ENCODE peak calls at places on chromosomes 13 and 19, in four cellular contexts. Q, D, W and H are unnamed samples.

GRCh38 chr19:21451187-21451586 is 54.2 kb upstream of the ZNF429 start:
- DNase-seq in Q (no peak), D (no peak), W (no peak), H (no peak)

GRCh38 chr13:46345400-46345799 is 41.7 kb downstream of the RUBCNL start:
- DNase-seq in Q (no peak), D (no peak), W (no peak), H (no peak)

GRCh38 chr19:35383536-35383935 is 12.7 kb downstream of the GPR42 start:
- DNase-seq in Q (no peak), D (no peak), W (no peak), H (no peak)

GRCh38 chr13:39835253-39835652 is 179.8 kb downstream of the COG6 start:
- DNase-seq in Q (no peak), D (no peak), W (no peak), H (no peak)

GRCh38 chr13:44523176-44524017 is 52.7 kb downstream of the TSC22D1 start:
- DNase-seq in Q (peak), D (no peak), W (no peak), H (peak)

GRCh38 chr13:78736142-78736541 is 77.2 kb upstream of the OBI1 start:
- DNase-seq in Q (peak), D (no peak), W (no peak), H (peak)

GRCh38 chr13:98511435-98511834 is 65.5 kb downstream of the STK24 start:
- DNase-seq in Q (no peak), D (no peak), W (no peak), H (no peak)

GRCh38 chr19:41321600-41322270 is 11.8 kb downstream of the CCDC97 start:
- DNase-seq in Q (peak), D (no peak), W (no peak), H (no peak)

GRCh38 chr19:30228726-30229523 is 143.3 kb upstream of the ZNF536 start:
- DNase-seq in Q (no peak), D (no peak), W (no peak), H (no peak)

GRCh38 chr13:31797154-31797775 is 57.9 kb downstream of the RXFP2 start:
- DNase-seq in Q (peak), D (no peak), W (no peak), H (peak)

GRCh38 chr13:102878491-102878890 is 32.7 kb downstream of the ERCC5 start:
- DNase-seq in Q (no peak), D (no peak), W (no peak), H (no peak)

GRCh38 chr13:19822673-19823072 is 39.9 kb upstream of the PSPC1 start:
- DNase-seq in Q (no peak), D (no peak), W (no peak), H (no peak)